ENCODE peak calls at places on chromosomes 6 and 20, in five cellular contexts. One of them, this sample, is unnamed.

GRCh38 chr20:2114990-2115681 is 13.5 kb downstream of the STK35 start:
- DNase-seq in GM13977: no peak
- DNase-seq in colonic mucosa: peak; percentile 39
- DNase-seq in ascending aorta: no peak
- DNase-seq in GM12865: no peak
- DNase-seq in this sample: no peak

GRCh38 chr6:16302721-16303552 is 64.5 kb downstream of the GMPR start:
- DNase-seq in GM13977: no peak
- DNase-seq in colonic mucosa: no peak
- DNase-seq in ascending aorta: no peak
- DNase-seq in GM12865: no peak
- DNase-seq in this sample: no peak

GRCh38 chr6:126516411-126516810 is 176.5 kb downstream of the CENPW start:
- DNase-seq in GM13977: no peak
- DNase-seq in colonic mucosa: no peak
- DNase-seq in ascending aorta: no peak
- DNase-seq in GM12865: no peak
- DNase-seq in this sample: no peak

GRCh38 chr6:113695506-113695905 is 161.6 kb upstream of the MARCKS start:
- DNase-seq in GM13977: no peak
- DNase-seq in colonic mucosa: no peak
- DNase-seq in ascending aorta: no peak
- DNase-seq in GM12865: no peak
- DNase-seq in this sample: no peak

GRCh38 chr20:47453167-47453782 is 48.4 kb upstream of the NCOA3 start:
- DNase-seq in GM13977: peak; percentile 72
- DNase-seq in colonic mucosa: no peak
- DNase-seq in ascending aorta: no peak
- DNase-seq in GM12865: peak; percentile 96
- DNase-seq in this sample: no peak

GRCh38 chr6:49653438-49653837 is 16.8 kb upstream of the RHAG start:
- DNase-seq in GM13977: no peak
- DNase-seq in colonic mucosa: no peak
- DNase-seq in ascending aorta: no peak
- DNase-seq in GM12865: no peak
- DNase-seq in this sample: no peak

GRCh38 chr20:36303020-36303595 is 3.0 kb upstream of the DLGAP4 start:
- DNase-seq in GM13977: no peak
- DNase-seq in colonic mucosa: no peak
- DNase-seq in ascending aorta: no peak
- DNase-seq in GM12865: no peak
- DNase-seq in this sample: peak; percentile 46

GRCh38 chr6:125944896-125945295 is 11.7 kb upstream of the HINT3 start:
- DNase-seq in GM13977: no peak
- DNase-seq in colonic mucosa: no peak
- DNase-seq in ascending aorta: no peak
- DNase-seq in GM12865: no peak
- DNase-seq in this sample: no peak

GRCh38 chr6:15516378-15516777 is 146.4 kb downstream of the DTNBP1 start:
- DNase-seq in GM13977: no peak
- DNase-seq in colonic mucosa: no peak
- DNase-seq in ascending aorta: no peak
- DNase-seq in GM12865: no peak
- DNase-seq in this sample: no peak

GRCh38 chr6:117451607-117452164 is 25.9 kb upstream of the ROS1 start:
- DNase-seq in GM13977: no peak
- DNase-seq in colonic mucosa: no peak
- DNase-seq in ascending aorta: no peak
- DNase-seq in GM12865: no peak
- DNase-seq in this sample: no peak

GRCh38 chr20:32456869-32457421 is 98.8 kb downstream of the ASXL1 start:
- DNase-seq in GM13977: peak; percentile 89
- DNase-seq in colonic mucosa: no peak
- DNase-seq in ascending aorta: no peak
- DNase-seq in GM12865: peak; percentile 41
- DNase-seq in this sample: peak; percentile 89

GRCh38 chr6:40352006-40352405 is 235.2 kb downstream of the LRFN2 start:
- DNase-seq in GM13977: no peak
- DNase-seq in colonic mucosa: no peak
- DNase-seq in ascending aorta: no peak
- DNase-seq in GM12865: no peak
- DNase-seq in this sample: peak; percentile 44

GRCh38 chr6:122683996-122684651 is 73.9 kb downstream of the PKIB start:
- DNase-seq in GM13977: no peak
- DNase-seq in colonic mucosa: no peak
- DNase-seq in ascending aorta: no peak
- DNase-seq in GM12865: no peak
- DNase-seq in this sample: no peak

GRCh38 chr6:139820191-139820590 is 445.7 kb upstream of the CITED2 start:
- DNase-seq in GM13977: no peak
- DNase-seq in colonic mucosa: no peak
- DNase-seq in ascending aorta: no peak
- DNase-seq in GM12865: no peak
- DNase-seq in this sample: no peak

GRCh38 chr6:85364354-85364753 is 85.5 kb upstream of the NT5E start:
- DNase-seq in GM13977: no peak
- DNase-seq in colonic mucosa: no peak
- DNase-seq in ascending aorta: no peak
- DNase-seq in GM12865: peak; percentile 48
- DNase-seq in this sample: no peak

GRCh38 chr6:154593122-154593521 is 82.6 kb upstream of the CNKSR3 start:
- DNase-seq in GM13977: no peak
- DNase-seq in colonic mucosa: no peak
- DNase-seq in ascending aorta: peak; percentile 19
- DNase-seq in GM12865: no peak
- DNase-seq in this sample: no peak

GRCh38 chr20:32510601-32511357 is 74.4 kb downstream of the NOL4L start:
- DNase-seq in GM13977: no peak
- DNase-seq in colonic mucosa: no peak
- DNase-seq in ascending aorta: no peak
- DNase-seq in GM12865: no peak
- DNase-seq in this sample: no peak

GRCh38 chr6:130869681-130870080 is 42.5 kb downstream of the SMLR1 start:
- DNase-seq in GM13977: no peak
- DNase-seq in colonic mucosa: no peak
- DNase-seq in ascending aorta: no peak
- DNase-seq in GM12865: no peak
- DNase-seq in this sample: no peak

GRCh38 chr6:168163096-168163731 is 84.2 kb upstream of the FRMD1 start:
- DNase-seq in GM13977: no peak
- DNase-seq in colonic mucosa: peak; percentile 37
- DNase-seq in ascending aorta: no peak
- DNase-seq in GM12865: no peak
- DNase-seq in this sample: peak; percentile 78

GRCh38 chr6:7624781-7625710 is 35.0 kb downstream of the SNRNP48 start:
- DNase-seq in GM13977: no peak
- DNase-seq in colonic mucosa: no peak
- DNase-seq in ascending aorta: no peak
- DNase-seq in GM12865: no peak
- DNase-seq in this sample: no peak

GRCh38 chr6:167849846-167850459 is 23.2 kb downstream of the AFDN start:
- DNase-seq in GM13977: no peak
- DNase-seq in colonic mucosa: no peak
- DNase-seq in ascending aorta: no peak
- DNase-seq in GM12865: peak; percentile 12
- DNase-seq in this sample: no peak

GRCh38 chr6:158207452-158207788 is 39.3 kb downstream of the GTF2H5 start:
- DNase-seq in GM13977: peak; percentile 79
- DNase-seq in colonic mucosa: no peak
- DNase-seq in ascending aorta: no peak
- DNase-seq in GM12865: peak; percentile 85
- DNase-seq in this sample: no peak

GRCh38 chr6:150485559-150486517 is 113.8 kb upstream of the PLEKHG1 start:
- DNase-seq in GM13977: no peak
- DNase-seq in colonic mucosa: no peak
- DNase-seq in ascending aorta: no peak
- DNase-seq in GM12865: no peak
- DNase-seq in this sample: no peak

GRCh38 chr20:60727425-60727824 is 524.6 kb upstream of the CDH4 start:
- DNase-seq in GM13977: no peak
- DNase-seq in colonic mucosa: no peak
- DNase-seq in ascending aorta: no peak
- DNase-seq in GM12865: no peak
- DNase-seq in this sample: no peak

GRCh38 chr6:48765352-48765961 is 654.5 kb upstream of the PTCHD4 start:
- DNase-seq in GM13977: peak; percentile 19
- DNase-seq in colonic mucosa: peak; percentile 21
- DNase-seq in ascending aorta: no peak
- DNase-seq in GM12865: peak; percentile 50
- DNase-seq in this sample: no peak

GRCh38 chr6:7058250-7058923 is 49.4 kb upstream of the RREB1 start:
- DNase-seq in GM13977: no peak
- DNase-seq in colonic mucosa: peak; percentile 85
- DNase-seq in ascending aorta: no peak
- DNase-seq in GM12865: no peak
- DNase-seq in this sample: no peak

DNA sequence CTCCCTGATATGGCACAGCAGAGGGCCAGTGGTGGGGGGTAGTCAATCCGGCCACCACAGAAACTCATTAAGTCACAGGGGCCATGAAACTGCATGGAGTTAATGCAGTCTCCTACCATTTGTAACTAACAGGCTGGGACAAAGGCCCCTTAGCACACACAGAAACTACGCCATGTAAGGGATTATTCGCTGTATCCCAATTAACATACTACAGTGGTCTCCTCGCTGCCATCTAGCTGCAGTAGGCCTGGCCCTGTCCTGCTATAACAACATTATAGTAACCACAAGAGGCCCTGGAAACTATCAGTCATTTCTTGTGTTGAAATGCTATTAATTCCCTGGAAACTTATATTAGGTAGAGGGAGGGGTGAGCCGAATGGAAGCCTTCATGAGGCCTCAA is 72.3 kb upstream of the CCN2 start:
- DNase-seq in GM13977: no peak
- DNase-seq in colonic mucosa: no peak
- DNase-seq in ascending aorta: no peak
- DNase-seq in GM12865: no peak
- DNase-seq in this sample: no peak
- TF ChIP-seq CTCF in GM13977: no peak
- TF ChIP-seq CTCF in colonic mucosa: no peak
- TF ChIP-seq CTCF in ascending aorta: no peak
- TF ChIP-seq CTCF in GM12865: no peak
- TF ChIP-seq CTCF in this sample: peak; percentile 21

DNA sequence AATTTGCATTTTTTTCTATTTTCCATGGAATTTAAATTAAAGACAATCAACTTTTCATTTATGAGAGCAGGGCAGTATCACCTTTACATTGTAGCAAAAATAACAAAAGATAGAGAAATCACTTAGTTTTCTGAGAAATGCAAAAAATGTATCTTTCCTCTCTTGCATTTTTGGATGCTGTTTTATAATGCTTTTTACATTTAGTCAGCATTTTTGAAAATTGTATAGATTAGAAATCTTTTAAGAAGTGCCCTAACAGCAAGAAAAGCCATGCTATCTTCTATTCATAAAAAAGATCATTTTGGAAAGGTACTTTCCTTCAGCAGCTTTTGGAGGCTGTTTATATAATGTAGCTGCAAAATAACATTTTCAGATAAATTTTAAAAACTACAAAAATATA is 421.8 kb downstream of the EYS start:
- DNase-seq in GM13977: no peak
- DNase-seq in colonic mucosa: no peak
- DNase-seq in ascending aorta: no peak
- DNase-seq in GM12865: no peak
- DNase-seq in this sample: no peak
- TF ChIP-seq CTCF in GM13977: no peak
- TF ChIP-seq CTCF in colonic mucosa: no peak
- TF ChIP-seq CTCF in ascending aorta: no peak
- TF ChIP-seq CTCF in GM12865: no peak
- TF ChIP-seq CTCF in this sample: no peak

DNA sequence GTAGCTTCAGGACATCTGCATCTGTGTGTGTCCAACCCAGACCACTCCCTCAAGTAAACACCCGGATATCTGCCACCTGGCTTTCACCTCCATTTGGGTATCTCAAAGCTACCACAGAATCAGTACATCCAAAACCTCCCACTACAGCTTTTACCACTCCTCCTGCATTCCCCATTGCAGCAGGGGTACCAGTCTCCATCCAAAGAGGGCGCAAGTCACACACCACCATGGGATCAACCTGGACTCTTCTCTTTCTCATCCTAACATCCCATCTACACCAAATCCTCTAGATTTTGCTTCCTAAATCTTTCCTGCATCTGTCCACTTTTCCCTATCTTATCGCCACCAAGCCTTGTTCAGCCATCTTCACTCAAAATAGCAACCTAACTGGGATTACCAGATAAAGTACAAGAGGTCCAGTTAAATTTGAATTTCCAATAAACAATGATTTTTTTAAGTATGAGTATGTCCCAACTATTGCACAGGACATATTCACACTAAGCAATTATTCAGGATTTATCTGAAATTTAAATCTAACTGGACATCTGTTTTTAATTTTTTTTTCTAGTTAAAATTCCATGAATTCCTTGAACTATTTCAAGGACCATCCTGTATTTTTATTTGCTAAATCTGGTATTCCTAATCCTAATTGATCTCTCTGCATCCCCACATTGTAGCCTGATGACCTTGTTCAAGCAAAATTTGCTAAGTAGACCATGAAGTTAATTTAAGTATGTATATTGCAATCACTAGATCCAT is 164.3 kb upstream of the MLN start:
- DNase-seq in GM13977: no peak
- DNase-seq in colonic mucosa: peak; percentile 57
- DNase-seq in ascending aorta: no peak
- DNase-seq in GM12865: no peak
- DNase-seq in this sample: no peak
- TF ChIP-seq CTCF in GM13977: no peak
- TF ChIP-seq CTCF in colonic mucosa: peak; percentile 29
- TF ChIP-seq CTCF in ascending aorta: no peak
- TF ChIP-seq CTCF in GM12865: no peak
- TF ChIP-seq CTCF in this sample: peak; percentile 27

GRCh38 chr6:29797966-29798365 is 29.7 kb upstream of the HLA-G start:
- DNase-seq in GM13977: no peak
- DNase-seq in colonic mucosa: no peak
- DNase-seq in ascending aorta: no peak
- DNase-seq in GM12865: no peak
- DNase-seq in this sample: no peak
- TF ChIP-seq CTCF in GM13977: no peak
- TF ChIP-seq CTCF in colonic mucosa: no peak
- TF ChIP-seq CTCF in ascending aorta: no peak
- TF ChIP-seq CTCF in GM12865: no peak
- TF ChIP-seq CTCF in this sample: no peak

GRCh38 chr6:160070831-160071230 is 50.8 kb upstream of the SLC22A1 start:
- DNase-seq in GM13977: no peak
- DNase-seq in colonic mucosa: no peak
- DNase-seq in ascending aorta: no peak
- DNase-seq in GM12865: no peak
- DNase-seq in this sample: no peak

GRCh38 chr6:160073272-160073671 is 48.3 kb upstream of the SLC22A1 start:
- DNase-seq in GM13977: no peak
- DNase-seq in colonic mucosa: no peak
- DNase-seq in ascending aorta: no peak
- DNase-seq in GM12865: no peak
- DNase-seq in this sample: no peak

GRCh38 chr6:160069459-160069858 is 52.2 kb upstream of the SLC22A1 start:
- DNase-seq in GM13977: no peak
- DNase-seq in colonic mucosa: no peak
- DNase-seq in ascending aorta: no peak
- DNase-seq in GM12865: no peak
- DNase-seq in this sample: no peak

GRCh38 chr6:160070427-160070826 is 51.2 kb upstream of the SLC22A1 start:
- DNase-seq in GM13977: no peak
- DNase-seq in colonic mucosa: no peak
- DNase-seq in ascending aorta: no peak
- DNase-seq in GM12865: no peak
- DNase-seq in this sample: no peak

GRCh38 chr6:160071805-160072687 is 49.6 kb upstream of the SLC22A1 start:
- DNase-seq in GM13977: no peak
- DNase-seq in colonic mucosa: no peak
- DNase-seq in ascending aorta: no peak
- DNase-seq in GM12865: no peak
- DNase-seq in this sample: no peak
- TF ChIP-seq CTCF in GM13977: peak; percentile 42
- TF ChIP-seq CTCF in colonic mucosa: no peak
- TF ChIP-seq CTCF in ascending aorta: no peak
- TF ChIP-seq CTCF in GM12865: no peak
- TF ChIP-seq CTCF in this sample: no peak

This sample was measured in osteocyte.